ENCODE peak calls at places on chromosomes 2 and 18, in ten cellular contexts. M is right atrium auricular region, G is endodermal cell, E is body of pancreas, S is Peyer's patch, U is neural progenitor cell, W is cardiac muscle cell, Q is endothelial cell of umbilical vein, T is dorsolateral prefrontal cortex, A is PC-3. F is an unnamed sample. For H3K27me3, the result is how much of the 10 kb centered on the place peaks cover.

GRCh38 chr2:2271471-2271941 is 59.6 kb downstream of the MYT1L start:
- DNase-seq in E (peak), G (no peak), S (no peak), T (no peak), A (peak), U (no peak), W (no peak), M (no peak), Q (no peak), F (no peak)

GRCh38 chr2:134944975-134945374 is 26.4 kb downstream of the CCNT2 start:
- DNase-seq in Q (no peak), M (no peak), E (no peak), S (no peak), G (no peak), U (peak), A (no peak), T (no peak), W (no peak), F (no peak)

GRCh38 chr18:79395761-79396404 is at the start of gene NFATC1:
- DNase-seq in W (peak), G (peak), U (peak), A (peak), S (peak), T (no peak), M (peak), E (peak), Q (peak), F (peak)

GRCh38 chr2:38029512-38029911 is 46.4 kb downstream of the CYP1B1 start:
- DNase-seq in U (no peak), M (no peak), W (no peak), Q (no peak), S (no peak), T (no peak), A (no peak), G (no peak), E (no peak), F (no peak)

GRCh38 chr2:240559271-240559670 is 886 bp upstream of the DUSP28 start:
- DNase-seq in E (no peak), S (no peak), A (peak), M (peak), G (peak), T (no peak), Q (no peak), U (no peak), W (no peak), F (no peak)

GRCh38 chr2:112174383-112174782 is 36.2 kb downstream of the FBLN7 start:
- DNase-seq in G (no peak), W (no peak), A (no peak), E (no peak), T (no peak), S (no peak), M (no peak), Q (no peak), U (no peak), F (no peak)

GRCh38 chr2:72326759-72327158 is 179.1 kb upstream of the CYP26B1 start:
- DNase-seq in E (no peak), A (peak), S (no peak), G (no peak), T (no peak), Q (no peak), U (no peak), M (no peak), W (no peak), F (no peak)

GRCh38 chr2:120398051-120398960 is 52.4 kb downstream of the INHBB start:
- DNase-seq in U (no peak), W (no peak), E (no peak), M (no peak), Q (no peak), G (peak), A (peak), S (peak), T (no peak), F (no peak)

GRCh38 chr2:12507295-12507694 is 209.4 kb upstream of the TRIB2 start:
- DNase-seq in U (no peak), Q (no peak), E (no peak), T (no peak), G (no peak), M (no peak), S (no peak), A (peak), W (no peak), F (peak)

GRCh38 chr18:10497350-10497749 is 28.5 kb upstream of the NAPG start:
- DNase-seq in E (no peak), U (no peak), G (no peak), M (no peak), W (no peak), T (no peak), S (no peak), Q (peak), A (no peak), F (no peak)

GRCh38 chr2:216362730-216363129 is 9.6 kb downstream of the MARCHF4 start:
- DNase-seq in T (no peak), A (peak), E (peak), U (no peak), G (no peak), Q (peak), S (no peak), W (peak), M (no peak), F (no peak)

GRCh38 chr2:58803192-58803591 is 562.1 kb upstream of the FANCL start:
- DNase-seq in Q (no peak), E (no peak), S (no peak), G (no peak), T (no peak), A (no peak), U (no peak), M (no peak), W (no peak), F (no peak)

GRCh38 chr2:231397011-231397927 is 1.8 kb downstream of the B3GNT7 start:
- DNase-seq in U (no peak), T (no peak), S (no peak), M (no peak), Q (no peak), A (no peak), W (no peak), E (no peak), G (no peak), F (no peak)

GRCh38 chr2:43605079-43605655 is 9.3 kb upstream of the THADA start:
- DNase-seq in A (peak), U (peak), S (no peak), G (peak), M (no peak), W (peak), Q (peak), T (no peak), E (peak), F (no peak)

GRCh38 chr2:160614391-160614790 is 120.8 kb upstream of the RBMS1 start:
- DNase-seq in S (no peak), T (no peak), W (no peak), E (no peak), G (no peak), Q (no peak), A (peak), M (no peak), U (no peak), F (no peak)

GRCh38 chr2:188978291-188979081 is 4.3 kb downstream of the COL3A1 start:
- DNase-seq in U (peak), W (peak), T (no peak), G (no peak), E (no peak), S (no peak), Q (peak), M (no peak), A (peak), F (no peak)

GRCh38 chr2:240436626-240437180 is 1.2 kb downstream of the GPC1 start:
- DNase-seq in M (no peak), S (peak), Q (no peak), U (peak), T (no peak), G (peak), E (peak), A (peak), W (peak), F (no peak)

GRCh38 chr2:43139996-43140621 is 86.3 kb downstream of the ZFP36L2 start:
- DNase-seq in Q (peak), E (no peak), A (no peak), T (no peak), G (peak), S (peak), U (no peak), W (no peak), M (no peak), F (no peak)

GRCh38 chr18:70450658-70451253 is 161.9 kb downstream of the SOCS6 start:
- DNase-seq in M (no peak), Q (no peak), W (peak), T (no peak), S (no peak), A (peak), G (no peak), U (no peak), E (no peak), F (no peak)

GRCh38 chr2:138432971-138433370 is 68.6 kb upstream of the SPOPL start:
- DNase-seq in E (no peak), S (no peak), W (no peak), M (no peak), T (no peak), A (no peak), U (no peak), Q (no peak), G (no peak), F (no peak)

GRCh38 chr2:218805627-218806026 is 23.7 kb downstream of the CYP27A1 start:
- DNase-seq in U (no peak), M (peak), Q (peak), T (no peak), W (no peak), E (no peak), A (no peak), S (no peak), G (no peak), F (no peak)

GRCh38 chr2:20365249-20365817 is 14.7 kb upstream of the PUM2 start:
- DNase-seq in Q (no peak), M (no peak), U (no peak), W (no peak), S (no peak), E (no peak), T (no peak), A (peak), G (no peak), F (no peak)

GRCh38 chr2:26843041-26843440 is 4.9 kb upstream of the DPYSL5 start:
- DNase-seq in U (no peak), Q (no peak), W (no peak), G (no peak), A (no peak), M (no peak), T (no peak), E (no peak), S (no peak), F (no peak)

GRCh38 chr2:30039101-30039500 is 107.7 kb upstream of the YPEL5 start:
- DNase-seq in Q (no peak), E (no peak), M (no peak), T (no peak), S (no peak), A (no peak), G (no peak), U (no peak), W (no peak), F (no peak)

GRCh38 chr2:98975611-98976010 is 39.6 kb upstream of the CRACDL start:
- DNase-seq in W (no peak), T (no peak), M (no peak), E (no peak), Q (no peak), S (no peak), G (no peak), A (no peak), U (no peak), F (no peak)

GRCh38 chr18:712401-713134 is at the start of gene ENOSF1:
- DNase-seq in G (peak), T (no peak), Q (peak), M (peak), E (peak), W (peak), S (peak), A (peak), U (peak), F (peak)

GRCh38 chr18:70074091-70074490 is 126.4 kb upstream of the CD226 start:
- DNase-seq in Q (no peak), G (no peak), S (no peak), A (no peak), T (no peak), U (no peak), M (no peak), E (no peak), W (no peak), F (no peak)

GRCh38 chr2:84257871-84258270 is 201.2 kb downstream of the SUCLG1 start:
- DNase-seq in G (peak), W (peak), T (no peak), S (no peak), Q (no peak), M (no peak), U (peak), A (peak), E (no peak), F (no peak)

GRCh38 chr18:79092869-79093268 is 23.7 kb downstream of the ATP9B start:
- DNase-seq in U (no peak), E (no peak), Q (no peak), W (no peak), A (peak), G (no peak), T (no peak), S (no peak), M (no peak), F (no peak)

GRCh38 chr18:79850731-79851130 is 53.0 kb downstream of the KCNG2 start:
- DNase-seq in M (no peak), Q (no peak), E (no peak), W (no peak), S (no peak), G (no peak), U (no peak), A (no peak), T (no peak), F (no peak)

GRCh38 chr2:98583866-98584618 is 24.3 kb downstream of the COA5 start:
- DNase-seq in M (peak), U (no peak), A (no peak), S (no peak), Q (no peak), W (no peak), E (no peak), T (no peak), G (peak), F (no peak)

GRCh38 chr2:166610180-166610919 is 116.3 kb upstream of the SCN7A start:
- DNase-seq in T (no peak), Q (peak), G (peak), S (no peak), M (no peak), A (no peak), U (peak), E (no peak), W (no peak), F (no peak)

GRCh38 chr2:225584821-225585220 is 185.3 kb downstream of the NYAP2 start:
- DNase-seq in T (no peak), A (no peak), E (no peak), G (no peak), Q (no peak), M (no peak), W (no peak), U (peak), S (no peak), F (no peak)

GRCh38 chr2:75645643-75646042 is 940 bp upstream of the MRPL19 start:
- DNase-seq in Q (no peak), G (no peak), T (no peak), U (no peak), A (no peak), E (no peak), W (no peak), S (no peak), M (no peak), F (no peak)

GRCh38 chr2:227625420-227625819 is 8.1 kb downstream of the SCYGR4 start:
- DNase-seq in A (no peak), S (no peak), Q (no peak), G (no peak), T (no peak), E (no peak), W (no peak), M (no peak), U (no peak), F (no peak)

GRCh38 chr2:26503238-26503880 is 25.4 kb upstream of the OTOF start:
- DNase-seq in E (peak), W (peak), A (peak), Q (peak), T (peak), U (peak), M (peak), S (peak), G (peak), F (peak)

GRCh38 chr2:202346180-202346579 is 29.9 kb upstream of the BMPR2 start:
- DNase-seq in G (no peak), Q (no peak), W (no peak), E (no peak), T (no peak), U (no peak), A (no peak), M (no peak), S (no peak), F (no peak)

GRCh38 chr18:23614891-23615290 is 28.6 kb upstream of the NPC1 start:
- DNase-seq in G (no peak), W (no peak), S (no peak), U (no peak), M (no peak), A (no peak), T (no peak), Q (no peak), E (no peak), F (no peak)

GRCh38 chr2:134225841-134226240 is 28.0 kb upstream of the MGAT5 start:
- DNase-seq in T (no peak), E (no peak), U (peak), A (no peak), M (no peak), Q (no peak), G (no peak), S (no peak), W (no peak), F (no peak)

GRCh38 chr2:40028792-40029488 is 249.9 kb upstream of the THUMPD2 start:
- DNase-seq in G (no peak), M (no peak), E (no peak), T (no peak), Q (no peak), S (no peak), U (no peak), A (peak), W (no peak), F (no peak)
- H3K27ac ChIP-seq in G (no peak), M (no peak), E (no peak), T (no peak), Q (no peak), S (no peak), U (no peak), A (no peak), W (no peak), F (no peak)

GRCh38 chr2:10234013-10234306 is 68.7 kb upstream of the HPCAL1 start:
- DNase-seq in S (no peak), E (no peak), G (peak), U (no peak), W (no peak), Q (no peak), T (no peak), A (no peak), M (no peak), F (no peak)

GRCh38 chr2:10230499-10230898 is 72.2 kb upstream of the HPCAL1 start:
- DNase-seq in W (no peak), Q (no peak), S (no peak), T (no peak), M (no peak), A (no peak), U (no peak), G (no peak), E (no peak), F (no peak)

GRCh38 chr2:10231551-10232085 is 71.1 kb upstream of the HPCAL1 start:
- DNase-seq in E (peak), T (no peak), M (no peak), G (no peak), U (no peak), Q (no peak), S (peak), A (no peak), W (no peak), F (no peak)

GRCh38 chr2:10233131-10234012 is 69.3 kb upstream of the HPCAL1 start:
- DNase-seq in Q (no peak), E (peak), S (no peak), M (no peak), G (peak), U (no peak), T (no peak), W (no peak), A (no peak), F (no peak)

DNA sequence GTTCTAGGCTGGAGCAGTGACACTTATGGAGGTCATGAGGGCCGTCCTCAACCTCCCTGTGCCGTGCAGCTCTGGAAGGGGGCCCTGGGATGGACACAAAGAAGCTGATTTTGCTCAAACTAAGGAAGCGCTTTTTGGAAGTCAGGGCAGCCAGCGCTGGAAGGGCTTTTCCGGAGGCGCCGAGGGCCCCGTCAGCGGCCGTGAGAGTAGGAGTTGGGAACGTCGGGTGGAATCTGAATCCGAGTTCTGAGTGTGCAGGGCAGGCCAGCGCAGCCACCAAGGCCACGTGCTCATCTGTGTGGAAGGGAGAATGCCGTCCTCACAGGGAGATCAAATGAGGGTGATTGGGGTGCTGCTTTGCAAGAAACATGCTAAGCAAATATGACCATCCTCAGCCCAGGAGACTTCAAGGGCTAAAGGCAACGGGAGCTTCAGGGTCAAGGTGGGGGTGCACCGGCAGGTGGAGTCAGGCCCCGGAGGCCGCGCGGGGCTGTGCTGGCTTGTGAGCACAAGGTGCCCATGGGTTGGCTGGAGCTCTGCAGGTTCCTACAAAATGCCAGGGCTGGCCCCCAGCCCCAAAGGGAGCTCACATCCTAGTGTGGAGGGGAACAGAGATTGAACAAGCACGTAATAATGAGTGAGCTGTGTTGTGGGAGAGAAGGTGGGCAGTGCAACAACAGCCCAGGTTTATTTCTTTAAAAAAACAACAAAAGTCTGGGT is 70.4 kb upstream of the HPCAL1 start:
- DNase-seq in T (no peak), E (peak), Q (no peak), U (no peak), A (no peak), S (peak), M (no peak), W (no peak), G (peak), F (no peak)
- TF ChIP-seq CTCF in T (no peak), E (no peak), Q (no peak), U (no peak), A (no peak), S (no peak), M (no peak), W (no peak), G (no peak), F (no peak)

GRCh38 chr18:45518770-45519169 is 96.5 kb upstream of the SLC14A2 start:
- DNase-seq in M (no peak), E (no peak), T (no peak), G (no peak), S (no peak), W (no peak), A (no peak), U (no peak), Q (no peak), F (no peak)
- H3K27me3 ChIP-seq in M (under half), E (under half), T (under half), G (under half), S (under half), W (under half), A (under half), U (under half), Q (under half), F (under half)

DNA sequence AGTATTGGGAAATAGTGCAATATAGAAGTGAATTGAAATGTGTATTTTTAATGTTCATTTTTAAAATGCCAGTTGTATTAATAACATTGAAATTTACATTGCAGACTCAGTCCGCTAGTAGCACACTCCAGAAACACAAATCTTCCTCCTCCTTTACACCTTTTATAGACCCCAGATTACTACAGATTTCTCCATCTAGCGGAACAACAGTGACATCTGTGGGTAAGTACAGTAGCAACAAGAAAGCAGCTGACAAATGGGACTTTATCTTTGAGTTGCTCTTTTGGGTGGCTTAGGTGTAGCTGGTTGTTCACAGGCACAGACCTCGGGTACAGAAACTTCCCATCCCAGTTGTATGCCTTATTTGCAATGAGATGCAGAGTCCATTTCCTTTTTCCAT is 118.2 kb upstream of the IL1R2 start:
- DNase-seq in M (no peak), W (no peak), A (peak), T (no peak), G (no peak), U (no peak), Q (no peak), S (no peak), E (no peak), F (no peak)
- H3K27ac ChIP-seq in M (no peak), W (no peak), A (no peak), T (no peak), G (no peak), U (no peak), Q (no peak), S (no peak), E (no peak), F (no peak)

DNA sequence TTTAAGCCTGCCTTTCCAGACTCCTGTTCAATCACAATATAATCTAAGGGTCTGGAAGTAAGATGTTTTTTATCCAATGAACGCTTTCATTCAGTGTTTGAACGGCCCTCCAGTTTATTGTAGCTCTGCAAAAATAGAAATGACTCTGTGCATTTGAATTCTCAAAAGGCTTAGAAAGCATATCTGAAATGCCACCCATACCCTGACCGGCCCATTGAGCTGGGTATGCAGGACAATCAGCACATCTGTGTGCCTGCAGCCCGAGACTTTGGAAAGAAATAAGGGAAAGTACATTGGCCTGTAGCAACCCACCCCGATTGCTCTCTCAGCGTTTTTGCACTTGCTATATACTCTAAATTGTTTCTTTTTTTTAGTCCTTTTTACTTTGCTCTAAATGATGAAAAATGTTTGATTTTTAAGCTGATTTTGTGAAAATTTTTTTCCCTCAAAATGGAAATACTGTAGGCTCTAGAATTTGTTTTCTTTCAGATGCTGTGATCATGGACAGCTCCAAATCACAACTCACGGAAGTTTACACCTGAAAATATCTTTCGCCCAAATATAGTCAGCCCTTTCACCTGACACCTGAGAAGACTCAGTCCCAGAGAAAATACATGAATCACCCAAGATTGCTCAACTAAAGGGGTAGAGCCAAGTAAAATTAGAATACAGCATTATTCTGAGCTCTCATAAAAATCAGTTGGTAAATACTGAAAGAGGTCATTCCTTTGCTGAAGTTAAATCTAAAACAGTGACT is 194.5 kb upstream of the SIX3 start:
- DNase-seq in S (no peak), M (no peak), U (peak), T (no peak), E (no peak), G (no peak), Q (no peak), A (peak), W (no peak), F (no peak)
- TF ChIP-seq CTCF in S (no peak), M (no peak), U (no peak), T (no peak), E (no peak), G (no peak), Q (no peak), A (no peak), W (no peak), F (no peak)